ENCODE peak calls at places on chromosomes 1 and 21, in nine cellular contexts. P, C, Y, X, H, E, Q, W and F are unnamed samples.

GRCh38 chr1:241847540-241847795 is 536 bp upstream of the EXO1 start:
- DNase-seq in W (no peak), H (no peak), X (no peak), Q (no peak), C (no peak), P (no peak), E (no peak), Y (no peak), F (no peak)

GRCh38 chr1:244834596-244835275 is 722 bp upstream of the COX20 start:
- DNase-seq in H (peak), C (peak), Q (peak), E (peak), Y (peak), P (no peak), W (peak), X (peak), F (peak)

GRCh38 chr1:158124999-158125398 is 55.7 kb upstream of the CD1D start:
- DNase-seq in P (peak), Q (peak), H (peak), W (peak), X (peak), C (peak), E (peak), Y (peak), F (peak)

GRCh38 chr1:233655433-233655844 is 41.5 kb downstream of the KCNK1 start:
- DNase-seq in W (no peak), H (no peak), Q (no peak), Y (no peak), X (no peak), C (no peak), E (no peak), P (no peak), F (no peak)

GRCh38 chr1:64471218-64471719 is 1.3 kb downstream of the CACHD1 start:
- DNase-seq in C (peak), H (no peak), Y (no peak), Q (no peak), E (no peak), X (no peak), W (peak), P (no peak), F (no peak)

GRCh38 chr21:45262616-45263015 is 25.1 kb downstream of the POFUT2 start:
- DNase-seq in Q (no peak), P (no peak), Y (no peak), C (no peak), W (peak), E (no peak), X (no peak), H (no peak), F (no peak)

GRCh38 chr1:247904122-247904521 is 8.7 kb downstream of the OR2W3 start:
- DNase-seq in Y (no peak), C (no peak), W (no peak), Q (no peak), H (no peak), X (no peak), E (no peak), P (no peak), F (no peak)

GRCh38 chr21:27423073-27423472 is 456.2 kb upstream of the ADAMTS5 start:
- DNase-seq in W (no peak), E (no peak), X (no peak), H (no peak), Y (no peak), P (no peak), C (no peak), Q (no peak), F (no peak)

GRCh38 chr1:111597433-111597832 is 22.2 kb upstream of the RAP1A start:
- DNase-seq in Y (no peak), X (no peak), C (no peak), W (no peak), E (no peak), H (no peak), Q (no peak), P (no peak), F (no peak)

GRCh38 chr1:164891615-164892014 is 332.6 kb downstream of the PBX1 start:
- DNase-seq in Q (no peak), E (no peak), C (peak), Y (peak), P (no peak), X (no peak), W (no peak), H (no peak), F (no peak)

GRCh38 chr1:10918531-10918930 is 93.9 kb upstream of the TARDBP start:
- DNase-seq in P (no peak), X (no peak), Y (no peak), H (no peak), Q (no peak), C (no peak), E (no peak), W (no peak), F (no peak)

GRCh38 chr1:65176071-65176470 is 28.1 kb downstream of the AK4 start:
- DNase-seq in X (no peak), W (no peak), P (no peak), Q (no peak), H (no peak), C (no peak), Y (no peak), E (no peak), F (no peak)

GRCh38 chr21:41951876-41952567 is 1.8 kb downstream of the C2CD2 start:
- DNase-seq in Y (no peak), P (no peak), W (no peak), C (no peak), H (no peak), Q (no peak), E (no peak), X (no peak), F (no peak)

GRCh38 chr1:108590436-108590835 is 30.5 kb downstream of the EEIG2 start:
- DNase-seq in Q (no peak), E (no peak), C (no peak), H (no peak), Y (no peak), P (no peak), W (no peak), X (no peak), F (no peak)

GRCh38 chr1:203065191-203065590 is 20.6 kb downstream of the MYOG start:
- DNase-seq in Q (no peak), X (no peak), E (no peak), C (no peak), Y (no peak), P (no peak), H (no peak), W (no peak), F (no peak)

GRCh38 chr1:22127248-22127647 is 15.6 kb downstream of the WNT4 start:
- DNase-seq in E (no peak), X (no peak), Q (no peak), Y (no peak), W (no peak), H (no peak), C (no peak), P (no peak), F (no peak)

GRCh38 chr21:42850866-42851391 is 28.4 kb downstream of the WDR4 start:
- DNase-seq in P (peak), Q (no peak), C (peak), E (no peak), W (peak), H (no peak), Y (peak), X (peak), F (no peak)

GRCh38 chr1:230107941-230108340 is 40.9 kb downstream of the GALNT2 start:
- DNase-seq in E (no peak), H (no peak), Q (no peak), W (no peak), Y (no peak), P (no peak), C (no peak), X (peak), F (no peak)

GRCh38 chr1:241485554-241485992 is 34.0 kb downstream of the FH start:
- DNase-seq in W (peak), Y (peak), H (peak), E (peak), Q (peak), C (peak), P (peak), X (no peak), F (no peak)

GRCh38 chr21:41542727-41543126 is 34.8 kb upstream of the TMPRSS2 start:
- DNase-seq in Y (no peak), H (no peak), Q (no peak), C (peak), P (no peak), E (no peak), W (no peak), X (no peak), F (no peak)

GRCh38 chr1:30609336-30610280 is 113.8 kb downstream of the MATN1 start:
- DNase-seq in Y (no peak), Q (no peak), P (no peak), H (no peak), X (no peak), W (no peak), C (no peak), E (no peak), F (no peak)

GRCh38 chr1:118326960-118327629 is 142.1 kb upstream of the SPAG17 start:
- DNase-seq in Y (no peak), E (no peak), H (no peak), C (no peak), X (no peak), P (no peak), W (no peak), Q (no peak), F (no peak)

GRCh38 chr21:44649701-44650100 is 3.5 kb downstream of the KRTAP10-11 start:
- DNase-seq in P (no peak), Q (no peak), E (no peak), X (no peak), W (no peak), H (no peak), Y (no peak), C (no peak), F (no peak)

GRCh38 chr1:11204396-11205190 is 15.4 kb downstream of the ANGPTL7 start:
- DNase-seq in Y (no peak), P (no peak), Q (no peak), H (no peak), E (no peak), X (no peak), W (no peak), C (no peak), F (no peak)

GRCh38 chr1:234397732-234398131 is 24.5 kb downstream of the COA6 start:
- DNase-seq in Q (no peak), E (no peak), C (no peak), Y (no peak), H (no peak), W (no peak), P (no peak), X (no peak), F (no peak)

GRCh38 chr1:85570446-85571180 is 9.9 kb upstream of the CCN1 start:
- DNase-seq in Q (no peak), C (no peak), W (no peak), P (no peak), Y (no peak), H (no peak), E (no peak), X (no peak), F (no peak)

GRCh38 chr1:236065509-236066005 is 667 bp upstream of the NID1 start:
- DNase-seq in W (no peak), X (no peak), P (no peak), C (peak), E (no peak), Y (no peak), H (no peak), Q (no peak), F (no peak)

GRCh38 chr1:236064674-236065508 is at the start of gene NID1:
- DNase-seq in Y (peak), W (peak), Q (no peak), C (peak), H (no peak), E (peak), P (no peak), X (peak), F (no peak)

GRCh38 chr1:236066054-236066453 is 1.2 kb upstream of the NID1 start:
- DNase-seq in E (no peak), W (no peak), Q (no peak), H (no peak), X (no peak), P (no peak), Y (no peak), C (no peak), F (no peak)

GRCh38 chr1:236063551-236063918 is 1.4 kb downstream of the NID1 start:
- DNase-seq in P (no peak), H (no peak), E (no peak), X (no peak), C (no peak), W (no peak), Q (no peak), Y (no peak), F (no peak)

GRCh38 chr1:236063919-236064673 is 794 bp downstream of the NID1 start:
- DNase-seq in Y (peak), E (peak), P (no peak), C (peak), W (peak), Q (no peak), X (no peak), H (no peak), F (no peak)
- H3K4me3 ChIP-seq in Y (peak), E (peak), P (no peak), C (peak), W (peak), Q (no peak), X (peak), H (peak), F (peak)

GRCh38 chr1:147168626-147169058 is 3.6 kb downstream of the PRKAB2 start:
- DNase-seq in C (no peak), X (no peak), E (peak), P (no peak), Q (no peak), Y (no peak), H (no peak), W (no peak), F (no peak)

GRCh38 chr1:147172168-147173016 is at the start of gene PRKAB2:
- DNase-seq in P (peak), Y (peak), H (peak), X (peak), C (peak), E (peak), W (peak), Q (peak), F (peak)

GRCh38 chr1:147169171-147169570 is 3.1 kb downstream of the PRKAB2 start:
- DNase-seq in H (no peak), C (peak), W (no peak), Q (no peak), Y (no peak), X (no peak), E (peak), P (no peak), F (no peak)

GRCh38 chr1:147169840-147170674 is 2.2 kb downstream of the PRKAB2 start:
- DNase-seq in Q (no peak), W (no peak), C (no peak), H (no peak), E (no peak), X (no peak), Y (no peak), P (no peak), F (no peak)

GRCh38 chr1:147171399-147172167 is 687 bp downstream of the PRKAB2 start:
- DNase-seq in Q (no peak), W (peak), X (no peak), E (no peak), Y (peak), H (no peak), C (peak), P (peak), F (no peak)
- TF ChIP-seq REST in Q (no peak), W (no peak), X (no peak), E (no peak), Y (no peak), H (no peak), C (no peak), P (no peak), F (no peak)

DNA sequence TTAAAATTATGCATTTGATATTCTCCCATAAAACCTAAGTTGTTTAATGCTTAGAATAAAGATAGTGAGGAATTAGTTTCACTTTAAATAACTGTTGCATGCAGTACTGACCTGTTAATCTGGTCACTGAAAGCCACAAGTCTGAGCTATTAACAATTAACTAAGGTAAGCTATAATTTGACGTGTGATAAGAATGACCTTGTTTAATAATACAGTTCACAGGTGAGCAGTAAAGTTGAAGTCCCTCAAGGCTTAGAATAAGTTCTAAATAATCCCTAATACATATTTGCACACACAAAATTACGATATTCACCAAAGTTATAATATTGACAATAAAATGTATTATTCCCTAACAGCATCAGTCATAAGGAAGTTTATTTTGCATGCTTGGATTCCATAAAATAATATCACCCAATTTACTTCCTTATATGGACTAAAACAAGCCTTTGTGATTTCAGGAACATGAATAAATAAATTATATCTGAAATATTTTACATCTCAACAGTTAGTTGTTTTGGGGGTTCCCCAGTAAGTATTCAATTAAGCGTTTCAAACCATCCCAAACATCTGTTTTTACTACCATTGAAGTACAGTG is 70.6 kb upstream of the CHRM3 start:
- DNase-seq in P (no peak), Q (no peak), E (no peak), W (no peak), Y (no peak), H (no peak), X (no peak), C (no peak), F (no peak)
- H3K4me3 ChIP-seq in P (no peak), Q (no peak), E (no peak), W (no peak), Y (peak), H (no peak), X (no peak), C (no peak), F (no peak)

GRCh38 chr1:212233321-212233720 is 51.9 kb upstream of the PPP2R5A start:
- DNase-seq in Q (no peak), X (no peak), E (no peak), C (no peak), P (no peak), Y (no peak), W (no peak), H (no peak), F (no peak)

GRCh38 chr1:212232020-212232570 is 53.1 kb upstream of the PPP2R5A start:
- DNase-seq in W (no peak), E (no peak), X (peak), C (no peak), H (no peak), P (no peak), Y (no peak), Q (no peak), F (no peak)

GRCh38 chr1:212236664-212237220 is 48.5 kb upstream of the PPP2R5A start:
- DNase-seq in P (no peak), Y (no peak), H (no peak), W (no peak), E (no peak), X (no peak), Q (no peak), C (no peak), F (no peak)

GRCh38 chr1:212235848-212236247 is 49.4 kb upstream of the PPP2R5A start:
- DNase-seq in Q (no peak), H (no peak), E (no peak), P (no peak), X (peak), C (no peak), Y (no peak), W (no peak), F (no peak)

DNA sequence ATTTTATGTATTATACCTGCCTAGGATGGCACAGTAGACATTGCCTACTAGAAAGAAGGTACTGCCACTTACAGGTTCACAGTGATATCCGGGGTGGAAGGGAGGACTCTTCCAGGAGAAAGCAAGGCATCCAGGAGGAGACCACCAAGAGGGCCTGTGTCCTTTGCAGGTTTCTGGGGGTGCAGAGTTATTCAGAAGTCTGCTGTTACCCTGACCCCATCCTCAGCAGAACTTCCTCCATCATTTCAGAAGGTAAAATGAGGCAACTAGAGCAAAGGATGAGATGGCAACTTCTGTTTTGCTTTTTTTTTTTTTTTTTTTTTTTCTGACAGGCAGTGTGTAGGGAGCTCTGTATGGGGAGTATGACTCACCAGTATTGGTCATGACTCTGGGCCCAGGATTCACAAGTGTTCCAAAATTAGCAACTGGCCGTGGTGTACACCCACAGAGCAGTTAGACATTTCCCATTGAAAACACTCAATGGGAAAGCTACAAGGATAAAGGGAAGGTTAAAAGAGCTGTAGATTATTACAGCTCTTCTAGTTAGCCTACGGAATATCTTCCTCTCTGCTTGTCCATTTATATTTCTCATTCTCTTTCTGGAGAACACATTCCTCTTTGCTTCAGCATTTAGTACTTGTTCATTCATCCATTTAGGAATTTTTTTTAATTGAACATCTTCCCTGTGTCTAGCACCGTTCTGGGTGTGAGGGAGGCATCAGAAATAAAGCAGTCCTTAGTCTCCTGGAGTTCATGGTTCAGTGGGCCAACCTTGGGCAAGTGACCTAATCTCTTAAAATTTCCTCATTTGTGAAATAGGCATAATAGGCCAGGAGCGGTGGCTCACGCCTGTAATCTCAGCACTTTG is 50.5 kb upstream of the PPP2R5A start:
- DNase-seq in X (peak), Q (peak), E (peak), Y (peak), H (no peak), W (peak), C (no peak), P (peak), F (peak)
- TF ChIP-seq REST in X (no peak), Q (no peak), E (no peak), Y (no peak), H (no peak), W (no peak), C (no peak), P (no peak), F (no peak)

GRCh38 chr1:225442156-225442555 is 14.3 kb upstream of the LBR start:
- DNase-seq in E (no peak), Q (no peak), W (no peak), H (no peak), C (no peak), X (no peak), Y (no peak), P (no peak), F (no peak)
- H3K4me3 ChIP-seq in E (peak), Q (no peak), W (no peak), H (peak), C (no peak), X (no peak), Y (no peak), P (no peak), F (no peak)

DNA sequence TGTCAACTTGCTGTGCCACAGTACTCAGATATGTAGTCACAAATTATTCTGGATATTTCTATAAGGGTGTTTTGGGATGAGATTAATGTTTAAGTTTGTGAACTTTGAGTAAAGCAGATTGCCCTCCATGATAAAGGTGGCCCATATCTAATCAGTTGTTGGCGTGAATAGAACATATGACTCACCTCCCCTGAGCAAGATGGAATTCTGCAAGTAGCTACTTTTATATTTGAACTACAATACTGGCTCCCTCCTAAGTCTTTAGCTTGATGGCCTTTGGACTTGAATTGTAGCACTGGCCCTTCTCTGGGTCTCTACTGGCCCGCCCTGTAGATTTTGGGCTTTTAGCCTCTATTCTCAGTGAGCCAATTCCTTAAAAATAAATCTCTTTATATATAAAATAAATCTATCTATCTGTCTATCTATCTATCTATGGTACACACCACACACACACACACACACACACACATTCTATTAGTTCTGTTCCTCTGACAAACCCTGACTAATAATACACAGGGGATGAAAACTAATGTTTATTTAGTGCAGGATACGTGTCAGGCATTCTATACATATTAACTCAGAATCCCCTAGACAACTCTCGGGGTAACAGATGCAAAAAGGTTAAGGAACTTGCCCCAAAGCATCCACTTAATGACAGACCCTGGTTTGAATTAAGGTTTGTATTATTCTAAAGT is 37.9 kb upstream of the PDC start:
- DNase-seq in P (no peak), Y (peak), X (no peak), W (no peak), C (no peak), H (no peak), Q (no peak), E (no peak), F (no peak)
- TF ChIP-seq REST in P (no peak), Y (no peak), X (no peak), W (no peak), C (no peak), H (no peak), Q (no peak), E (no peak), F (no peak)